ENCODE peak calls at places on chromosomes 3 and 15, in eight cellular contexts. A is upper lobe of left lung; H is upper lobe of right lung; M is epithelial cell of esophagus; Q is putamen; P is AG10803; O is activated T-cell treated with anti-CD3 and anti-CD28 coated beads, Interleukin-2, amount 50 U/mL, for 1 hour; F is hippocampal formation. S is an unnamed sample.

GRCh38 chr15:45862034-45862433 is 227.2 kb downstream of the SQOR start:
- DNase-seq in O (no peak), P (peak; percentile 11), Q (no peak), A (no peak), F (no peak), M (no peak), H (no peak), S (no peak)

GRCh38 chr15:90062023-90062728 is 40.1 kb downstream of the IDH2 start:
- DNase-seq in M (peak; percentile 92), Q (no peak), A (peak; percentile 74), P (no peak), F (no peak), H (peak; percentile 87), O (peak; percentile 40), S (peak; percentile 54)

GRCh38 chr3:37519661-37520060 is 342.0 kb upstream of the CTDSPL start:
- DNase-seq in A (no peak), Q (peak; percentile 13), P (no peak), F (no peak), M (no peak), H (no peak), O (no peak), S (peak; percentile 33)

GRCh38 chr3:21846976-21847375 is 96.0 kb upstream of the ZNF385D start:
- DNase-seq in O (no peak), Q (no peak), M (no peak), H (no peak), P (no peak), F (no peak), A (no peak), S (no peak)

GRCh38 chr3:187841552-187841951 is 96.3 kb upstream of the BCL6 start:
- DNase-seq in F (no peak), M (peak; percentile 75), O (no peak), Q (no peak), P (peak; percentile 25), A (no peak), H (no peak), S (no peak)

GRCh38 chr15:41936649-41937567 is 35.4 kb downstream of the EHD4 start:
- DNase-seq in M (no peak), O (peak; percentile 77), F (peak; percentile 35), A (no peak), Q (no peak), P (no peak), H (no peak), S (peak; percentile 58)

GRCh38 chr3:82509106-82509842 is 747.8 kb upstream of the GBE1 start:
- DNase-seq in F (no peak), A (peak; percentile 32), M (peak; percentile 1), O (no peak), H (peak; percentile 49), P (no peak), Q (no peak), S (no peak)

GRCh38 chr3:15693340-15693739 is 91.8 kb downstream of the BTD start:
- DNase-seq in M (no peak), P (peak; percentile 29), F (no peak), A (no peak), O (no peak), Q (no peak), H (no peak), S (no peak)

GRCh38 chr3:42067324-42067723 is 23.8 kb upstream of the TRAK1 start:
- DNase-seq in Q (no peak), F (no peak), M (no peak), A (no peak), O (no peak), H (no peak), P (peak; percentile 88), S (no peak)

GRCh38 chr3:15795563-15796308 is 2.0 kb downstream of the ANKRD28 start:
- DNase-seq in Q (no peak), F (peak; percentile 49), H (no peak), A (no peak), M (peak; percentile 26), P (peak; percentile 85), O (no peak), S (no peak)

GRCh38 chr3:153658151-153658550 is 463.0 kb upstream of the ARHGEF26 start:
- DNase-seq in P (peak; percentile 90), O (no peak), F (no peak), A (no peak), Q (peak; percentile 5), M (no peak), H (no peak), S (no peak)

GRCh38 chr15:90839187-90840071 is 29.0 kb upstream of the FURIN start:
- DNase-seq in O (no peak), F (peak; percentile 72), A (no peak), Q (peak; percentile 23), M (peak; percentile 85), P (no peak), H (peak; percentile 79), S (peak; percentile 37)

GRCh38 chr3:62242846-62243245 is 130.5 kb downstream of the FEZF2 start:
- DNase-seq in H (no peak), M (no peak), O (no peak), A (no peak), F (peak; percentile 9), P (no peak), Q (peak; percentile 28), S (peak; percentile 37)

GRCh38 chr3:54427951-54428871 is 305.9 kb downstream of the CACNA2D3 start:
- DNase-seq in A (no peak), P (peak; percentile 85), O (no peak), M (peak; percentile 70), H (no peak), Q (peak; percentile 53), F (peak; percentile 64), S (peak; percentile 60)

GRCh38 chr3:129727707-129728106 is 121.2 kb upstream of the PLXND1 start:
- DNase-seq in M (no peak), H (no peak), F (no peak), Q (no peak), O (no peak), A (no peak), P (no peak), S (peak; percentile 29)

GRCh38 chr15:77867266-77868047 is 210.1 kb downstream of the TBC1D2B start:
- DNase-seq in P (no peak), A (no peak), F (no peak), O (peak; percentile 12), M (no peak), H (peak; percentile 40), Q (no peak), S (no peak)

GRCh38 chr3:138455801-138456716 is 21.6 kb downstream of the ESYT3 start:
- DNase-seq in P (peak; percentile 35), Q (no peak), M (peak; percentile 28), F (no peak), H (peak; percentile 40), O (no peak), A (no peak), S (no peak)

GRCh38 chr15:31974855-31975421 is 55.4 kb upstream of the CHRNA7 start:
- DNase-seq in H (no peak), Q (peak; percentile 43), A (no peak), F (peak; percentile 68), M (no peak), O (no peak), P (peak; percentile 6), S (peak; percentile 53)

GRCh38 chr3:186882881-186883685 is 40.6 kb downstream of the ADIPOQ start:
- DNase-seq in Q (no peak), F (no peak), H (no peak), A (no peak), M (peak; percentile 92), P (peak; percentile 57), O (no peak), S (no peak)

GRCh38 chr3:40516201-40516600 is 8.6 kb upstream of the ZNF621 start:
- DNase-seq in H (no peak), F (no peak), M (no peak), O (no peak), P (no peak), A (no peak), Q (no peak), S (no peak)

GRCh38 chr3:53464424-53464823 is 30.0 kb upstream of the CACNA1D start:
- DNase-seq in H (no peak), O (no peak), M (peak; percentile 37), A (no peak), P (no peak), F (no peak), Q (no peak), S (no peak)

GRCh38 chr3:79002465-79003372 is 765.1 kb downstream of the ROBO1 start:
- DNase-seq in Q (no peak), M (no peak), A (no peak), O (no peak), F (no peak), H (no peak), P (no peak), S (no peak)

GRCh38 chr3:117586161-117586560 is 876.6 kb downstream of the TUSC7 start:
- DNase-seq in O (no peak), H (no peak), P (no peak), M (no peak), Q (no peak), F (no peak), A (no peak), S (no peak)

GRCh38 chr3:63900459-63900858 is 11.7 kb downstream of the SCAANT1 start:
- DNase-seq in M (no peak), P (no peak), O (no peak), Q (no peak), F (no peak), A (no peak), H (no peak), S (no peak)

GRCh38 chr3:194872669-194872977 is 186.9 kb downstream of the FAM43A start:
- DNase-seq in F (no peak), A (no peak), O (no peak), P (peak; percentile 60), M (peak; percentile 68), H (no peak), Q (no peak), S (no peak)

GRCh38 chr3:131218196-131218595 is 163.4 kb upstream of the NUDT16 start:
- DNase-seq in A (no peak), H (no peak), M (peak; percentile 41), Q (no peak), P (peak; percentile 21), O (no peak), F (no peak), S (no peak)